ENCODE peak calls at places on chromosome 15, in ten cellular contexts. Q is adrenal gland, I is testis, B is ascending aorta, L is upper lobe of right lung, Y is OCI-LY7, M is AG04450, R is ovary, X is cardiac muscle cell, V is neuronal stem cell. K is an unnamed sample.

GRCh38 chr15:41734079-41734478 is 40.2 kb upstream of the MAPKBP1 start:
- DNase-seq in Y (no peak), L (no peak), M (no peak), B (no peak), R (no peak), I (no peak), Q (peak), X (no peak), V (no peak), K (no peak)

GRCh38 chr15:67063689-67064606 is 1.5 kb upstream of the SMAD3 start:
- DNase-seq in L (peak), Y (no peak), I (no peak), V (peak), X (peak), B (no peak), M (no peak), Q (no peak), R (peak), K (no peak)

GRCh38 chr15:41746802-41747201 is 27.5 kb upstream of the MAPKBP1 start:
- DNase-seq in R (no peak), Q (no peak), V (no peak), M (no peak), I (no peak), L (no peak), X (no peak), B (no peak), Y (no peak), K (no peak)

GRCh38 chr15:93105510-93105909 is 16.5 kb upstream of the RGMA start:
- DNase-seq in Q (no peak), I (no peak), M (no peak), L (no peak), X (no peak), B (no peak), V (no peak), Y (no peak), R (no peak), K (no peak)

GRCh38 chr15:79592126-79592525 is 160.0 kb downstream of the MINAR1 start:
- DNase-seq in Q (no peak), M (no peak), X (no peak), L (no peak), V (no peak), I (no peak), R (no peak), Y (no peak), B (no peak), K (no peak)

GRCh38 chr15:85047271-85047948 is 65.8 kb downstream of the PDE8A start:
- DNase-seq in Q (peak), I (no peak), X (peak), L (no peak), M (peak), B (no peak), R (no peak), V (no peak), Y (no peak), K (no peak)

GRCh38 chr15:90607361-90607760 is 77.6 kb downstream of the CRTC3 start:
- DNase-seq in M (no peak), L (no peak), Q (no peak), B (no peak), I (no peak), V (no peak), Y (no peak), X (no peak), R (no peak), K (no peak)

GRCh38 chr15:45385568-45385967 is 7.2 kb upstream of the GATM start:
- DNase-seq in L (no peak), I (no peak), R (no peak), M (no peak), V (no peak), Q (no peak), B (no peak), X (no peak), Y (no peak), K (no peak)

GRCh38 chr15:68382286-68383007 is 49.5 kb downstream of the ITGA11 start:
- DNase-seq in B (no peak), I (no peak), V (no peak), Q (no peak), M (no peak), X (no peak), R (no peak), Y (no peak), L (peak), K (no peak)

GRCh38 chr15:24269166-24269571 is 406.4 kb upstream of the NPAP1 start:
- DNase-seq in Y (no peak), M (no peak), L (no peak), V (no peak), I (no peak), X (no peak), R (no peak), B (no peak), Q (no peak), K (no peak)

GRCh38 chr15:101675015-101675414 is 22.8 kb upstream of the TM2D3 start:
- DNase-seq in I (no peak), V (no peak), R (no peak), L (no peak), Y (no peak), M (peak), X (no peak), Q (no peak), B (no peak), K (no peak)
- H3K27ac ChIP-seq in I (no peak), V (no peak), R (no peak), L (no peak), Y (no peak), M (no peak), X (no peak), Q (no peak), B (no peak), K (no peak)

DNA sequence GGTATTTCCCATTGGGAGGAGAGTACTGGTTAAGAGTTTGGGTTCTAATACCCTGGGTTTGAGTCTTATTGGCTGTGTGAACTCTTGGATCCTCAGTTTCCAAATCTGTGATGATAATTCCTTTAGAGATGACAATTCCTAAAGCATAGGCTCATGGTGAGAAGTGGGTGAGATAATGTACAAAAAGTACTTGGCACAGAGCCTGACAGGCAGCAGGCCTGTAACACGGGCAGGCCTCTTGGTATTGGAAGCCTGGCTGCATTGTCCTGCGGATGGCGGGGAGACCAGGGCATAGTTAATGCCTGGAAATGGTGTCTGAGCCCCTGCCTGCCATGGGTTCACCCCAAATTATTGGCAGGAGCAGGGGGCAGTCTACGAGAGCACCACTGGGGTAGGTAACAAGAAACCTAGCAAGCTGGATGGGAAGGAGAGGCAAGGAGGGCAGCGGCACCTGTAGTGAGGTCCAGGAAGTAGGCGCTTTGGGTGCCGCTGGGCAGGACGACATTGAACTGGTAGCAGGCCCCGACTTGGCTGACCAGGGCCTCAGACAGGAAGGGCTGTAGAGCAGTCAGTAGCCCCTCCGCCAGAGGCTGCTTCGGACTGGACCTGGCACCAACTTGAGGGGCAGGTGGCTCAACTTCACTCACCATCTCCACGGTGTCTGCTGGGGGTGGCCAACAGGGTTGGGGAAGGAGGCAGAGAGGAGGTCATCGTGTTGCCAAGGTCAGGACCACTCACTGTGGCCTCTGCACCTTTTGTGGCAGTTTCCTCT is 7.7 kb downstream of the STOML1 start:
- DNase-seq in X (no peak), I (no peak), R (no peak), M (no peak), L (peak), V (no peak), B (no peak), Y (no peak), Q (no peak), K (no peak)
- H3K27ac ChIP-seq in X (no peak), I (peak), R (no peak), M (peak), L (peak), V (no peak), B (peak), Y (no peak), Q (no peak), K (no peak)

GRCh38 chr15:53569756-53570480 is 189.5 kb downstream of the WDR72 start:
- DNase-seq in L (no peak), V (no peak), X (no peak), M (no peak), Q (no peak), I (no peak), R (no peak), Y (no peak), B (no peak), K (no peak)
- H3K27ac ChIP-seq in L (no peak), V (no peak), X (no peak), M (no peak), Q (no peak), I (no peak), R (no peak), Y (no peak), B (no peak), K (no peak)

GRCh38 chr15:25789206-25789605 is 73.9 kb downstream of the ATP10A start:
- DNase-seq in M (no peak), Q (no peak), B (no peak), L (no peak), X (no peak), Y (no peak), I (peak), R (no peak), V (no peak), K (no peak)

GRCh38 chr15:25789616-25790002 is 73.5 kb downstream of the ATP10A start:
- DNase-seq in M (no peak), Y (no peak), B (no peak), L (no peak), R (no peak), X (no peak), Q (no peak), I (no peak), V (no peak), K (no peak)

GRCh38 chr15:25787381-25787780 is 75.7 kb downstream of the ATP10A start:
- DNase-seq in L (no peak), X (no peak), Q (no peak), R (no peak), I (no peak), B (no peak), Y (no peak), V (no peak), M (no peak), K (no peak)

GRCh38 chr15:25786040-25786439 is 77.1 kb downstream of the ATP10A start:
- DNase-seq in L (no peak), I (no peak), B (no peak), M (no peak), V (no peak), R (no peak), X (no peak), Y (no peak), Q (no peak), K (no peak)

DNA sequence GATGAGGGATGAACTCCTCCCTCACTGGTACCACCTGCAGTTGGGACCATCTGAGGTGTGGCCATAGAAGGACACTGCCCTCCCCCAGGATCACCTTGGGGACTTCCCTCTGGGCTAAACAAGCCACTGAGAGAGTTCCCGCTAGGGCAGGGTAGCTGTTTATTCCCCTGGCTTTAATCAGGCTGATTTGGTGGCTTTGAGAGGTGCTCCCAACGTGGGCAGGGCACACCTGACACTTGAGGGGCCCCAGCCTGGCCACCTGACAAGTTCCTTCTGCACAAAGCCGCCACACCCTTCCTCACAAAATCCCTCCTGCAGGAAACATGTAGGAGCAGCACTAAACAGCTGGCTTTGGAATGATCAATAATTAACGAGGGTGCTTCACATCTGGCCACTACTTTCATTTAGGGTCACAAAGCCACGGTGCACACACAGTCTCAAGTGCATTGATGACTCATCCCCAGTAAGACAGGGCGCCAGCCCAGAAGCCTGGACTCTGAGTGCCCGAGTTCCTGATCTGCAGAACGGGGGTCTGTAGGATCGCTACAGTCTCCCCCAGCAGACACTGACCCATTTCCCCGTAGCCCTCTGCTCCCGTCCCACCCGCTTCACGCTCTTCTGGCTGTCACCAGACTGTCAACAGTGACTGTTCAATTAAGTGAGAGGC is 75.1 kb downstream of the ATP10A start:
- DNase-seq in R (peak), Y (no peak), B (no peak), Q (peak), M (no peak), X (no peak), I (no peak), L (peak), V (no peak), K (no peak)
- H3K27ac ChIP-seq in R (peak), Y (no peak), B (peak), Q (no peak), M (no peak), X (no peak), I (peak), L (peak), V (no peak), K (no peak)

K was measured in substantia nigra.